ENCODE peak calls at places on chromosome 7, in seven cellular contexts. Y is epithelial cell of esophagus; E is brain microvascular endothelial cell; S is stimulated activated effector memory CD8-positive, alpha-beta T cell treated with anti-CD3 and anti-CD28 coated beads, Interleukin-12 subunit alpha, Interleukin-12 subunit beta, amount 100 ng/mL, for 72 hours; H is OCI-LY7; W is HTR-8/SVneo; Q is stimulated activated naive B cell treated with anti-CD40 and anti-IgM and Interleukin-4, amounts not matched to agents 10 μg/mL and 1 μg/mL and 100 μg/mL, for 72 hours. R is an unnamed sample.

GRCh38 chr7:55022618-55022985 is 3.8 kb downstream of the EGFR start:
- DNase-seq in Q (no peak), H (no peak), W (no peak), Y (no peak), S (no peak), E (no peak), R (no peak)

GRCh38 chr7:12032146-12032545 is 178.9 kb upstream of the TMEM106B start:
- DNase-seq in Y (no peak), W (no peak), H (no peak), Q (no peak), S (no peak), E (no peak), R (no peak)

GRCh38 chr7:83908526-83908925 is 259.6 kb upstream of the SEMA3E start:
- DNase-seq in Q (no peak), S (no peak), Y (no peak), E (no peak), H (no peak), W (no peak), R (no peak)

GRCh38 chr7:519429-519973 is at the start of gene PDGFA:
- DNase-seq in Y (peak), Q (no peak), S (no peak), W (no peak), E (no peak), H (no peak), R (no peak)

GRCh38 chr7:98178321-98178720 is 32.9 kb upstream of the BHLHA15 start:
- DNase-seq in Q (no peak), E (no peak), H (no peak), Y (peak), W (no peak), S (no peak), R (no peak)

GRCh38 chr7:136640977-136641376 is 227.5 kb upstream of the CHRM2 start:
- DNase-seq in W (no peak), Q (no peak), S (no peak), Y (no peak), H (no peak), E (no peak), R (no peak)

GRCh38 chr7:17109017-17109416 is 189.4 kb upstream of the AHR start:
- DNase-seq in Y (peak), Q (no peak), S (no peak), H (no peak), E (peak), W (no peak), R (peak)

GRCh38 chr7:144027070-144027469 is 21.7 kb upstream of the OR2A5 start:
- DNase-seq in Q (no peak), H (no peak), E (no peak), Y (peak), S (no peak), W (peak), R (no peak)

GRCh38 chr7:26688936-26689506 is 175.4 kb downstream of the SKAP2 start:
- DNase-seq in Q (no peak), S (no peak), H (peak), E (no peak), W (no peak), Y (no peak), R (no peak)

GRCh38 chr7:24178811-24179210 is 105.2 kb upstream of the NPY start:
- DNase-seq in S (no peak), E (no peak), H (no peak), Y (no peak), W (no peak), Q (no peak), R (no peak)

GRCh38 chr7:107815254-107815882 is 12.3 kb upstream of the SLC26A3 start:
- DNase-seq in W (no peak), Y (peak), Q (no peak), E (no peak), S (no peak), H (no peak), R (no peak)

GRCh38 chr7:41116337-41116736 is 586.6 kb downstream of the INHBA start:
- DNase-seq in S (no peak), Y (peak), H (no peak), Q (no peak), W (no peak), E (no peak), R (no peak)

GRCh38 chr7:152081088-152081487 is 55.6 kb downstream of the GALNT11 start:
- DNase-seq in W (no peak), H (no peak), Y (peak), Q (no peak), S (no peak), E (no peak), R (no peak)

GRCh38 chr7:49986191-49986590 is 106.9 kb downstream of the ZPBP start:
- DNase-seq in H (no peak), W (no peak), E (no peak), S (no peak), Q (no peak), Y (no peak), R (no peak)

GRCh38 chr7:46784746-46785145 is 797.2 kb downstream of the TNS3 start:
- DNase-seq in W (no peak), S (no peak), Q (no peak), E (peak), H (no peak), Y (peak), R (peak)

GRCh38 chr7:10685040-10685439 is 288.6 kb upstream of the PHF14 start:
- DNase-seq in S (no peak), W (no peak), Y (no peak), Q (no peak), E (no peak), H (peak), R (no peak)

GRCh38 chr7:47681241-47681810 is 99.4 kb upstream of the TNS3 start:
- DNase-seq in E (no peak), Q (no peak), Y (no peak), W (no peak), S (no peak), H (no peak), R (no peak)

GRCh38 chr7:144390481-144390880 is 13.0 kb downstream of the NOBOX start:
- DNase-seq in Y (no peak), Q (no peak), S (no peak), E (no peak), H (no peak), W (no peak), R (no peak)

GRCh38 chr7:81676813-81677212 is 93.0 kb downstream of the HGF start:
- DNase-seq in H (no peak), Y (peak), S (no peak), Q (no peak), W (no peak), E (peak), R (no peak)

GRCh38 chr7:106986450-106986977 is 58.0 kb upstream of the PRKAR2B start:
- DNase-seq in Y (no peak), E (no peak), Q (no peak), H (no peak), S (no peak), W (no peak), R (no peak)

GRCh38 chr7:93015193-93016084 is 102.3 kb downstream of the SAMD9 start:
- DNase-seq in W (no peak), H (no peak), S (no peak), E (peak), Q (no peak), Y (no peak), R (no peak)

GRCh38 chr7:33043875-33044718 is 18.5 kb downstream of the NT5C3A start:
- DNase-seq in E (no peak), S (no peak), Y (peak), W (no peak), H (no peak), Q (no peak), R (no peak)

GRCh38 chr7:55209366-55209765 is 155.8 kb upstream of the LANCL2 start:
- DNase-seq in W (no peak), S (no peak), Y (peak), H (no peak), Q (no peak), E (no peak), R (no peak)

GRCh38 chr7:101362334-101363195 is at the start of gene COL26A1:
- DNase-seq in Q (peak), W (no peak), S (no peak), H (no peak), E (no peak), Y (no peak), R (no peak)

GRCh38 chr7:1344421-1344820 is 111.7 kb downstream of the UNCX start:
- DNase-seq in E (no peak), W (no peak), S (no peak), Y (no peak), Q (no peak), H (no peak), R (no peak)

GRCh38 chr7:4830176-4830575 is 31.7 kb downstream of the PAPOLB start:
- DNase-seq in E (peak), S (no peak), Q (peak), Y (peak), W (peak), H (peak), R (no peak)

GRCh38 chr7:30707391-30708351 is 25.4 kb upstream of the CRHR2 start:
- DNase-seq in Y (no peak), W (no peak), H (no peak), E (no peak), S (no peak), Q (no peak), R (no peak)

GRCh38 chr7:142603870-142604448 is 145.3 kb upstream of the PRSS1 start:
- DNase-seq in S (peak), H (peak), Q (peak), Y (peak), W (peak), E (peak), R (no peak)

GRCh38 chr7:1455241-1455939 is 3.9 kb downstream of the MICALL2 start:
- DNase-seq in Q (no peak), E (no peak), W (no peak), Y (peak), S (no peak), H (no peak), R (peak)

GRCh38 chr7:39971924-39972323 is 21.9 kb downstream of the CDK13 start:
- DNase-seq in S (no peak), H (peak), Y (no peak), E (no peak), W (no peak), Q (no peak), R (no peak)

GRCh38 chr7:112162161-112163020 is 43.8 kb downstream of the DOCK4 start:
- DNase-seq in Y (peak), E (peak), S (no peak), H (no peak), W (peak), Q (no peak), R (no peak)

GRCh38 chr7:10237306-10237705 is 736.4 kb upstream of the PHF14 start:
- DNase-seq in Y (peak), W (peak), E (peak), S (no peak), Q (no peak), H (no peak), R (peak)

GRCh38 chr7:152335900-152336571 is 99.8 kb downstream of the KMT2C start:
- DNase-seq in H (no peak), Y (no peak), Q (no peak), W (no peak), E (no peak), S (no peak), R (no peak)

GRCh38 chr7:136517971-136518370 is 350.5 kb upstream of the CHRM2 start:
- DNase-seq in Y (no peak), W (no peak), Q (no peak), E (no peak), H (no peak), S (no peak), R (no peak)

GRCh38 chr7:140674899-140675701 is 2.4 kb downstream of the ADCK2 start:
- DNase-seq in Y (peak), H (peak), S (no peak), Q (no peak), E (peak), W (peak), R (no peak)

GRCh38 chr7:102205915-102206314 is 80.8 kb upstream of the SH2B2 start:
- DNase-seq in H (no peak), E (no peak), W (no peak), Y (no peak), Q (no peak), S (no peak), R (no peak)

GRCh38 chr7:47852330-47853245 is 95.7 kb downstream of the PKD1L1 start:
- DNase-seq in H (peak), Q (no peak), E (no peak), Y (peak), W (peak), S (no peak), R (no peak)

GRCh38 chr7:130853503-130854279 is 119.7 kb upstream of the KLF14 start:
- DNase-seq in Q (no peak), E (no peak), H (no peak), S (no peak), Y (peak), W (peak), R (peak)